ENCODE peak calls at places on chromosome 3, in five cellular contexts. F is cardiac muscle cell; S is H1; B is effector memory CD4-positive, alpha-beta T cell; P is aorta. Z is an unnamed sample.

GRCh38 chr3:150242220-150242938 is 165.7 kb upstream of the TSC22D2 start:
- DNase-seq in F (no peak), S (no peak), B (no peak), P (no peak), Z (no peak)

GRCh38 chr3:88957751-88958452 is 149.5 kb upstream of the EPHA3 start:
- DNase-seq in B (no peak), S (no peak), F (no peak), P (no peak), Z (no peak)

GRCh38 chr3:66367979-66368378 is 132.8 kb downstream of the LRIG1 start:
- DNase-seq in F (no peak), S (no peak), P (no peak), B (no peak), Z (no peak)

GRCh38 chr3:138935864-138936762 is 10.8 kb downstream of the FOXL2 start:
- DNase-seq in F (peak), S (no peak), B (peak), P (peak), Z (peak)

GRCh38 chr3:46298871-46299607 is 54.9 kb upstream of the CCR2 start:
- DNase-seq in P (no peak), B (no peak), F (no peak), S (no peak), Z (no peak)

GRCh38 chr3:89252865-89253264 is 145.4 kb downstream of the EPHA3 start:
- DNase-seq in S (no peak), P (no peak), F (no peak), B (no peak), Z (no peak)

GRCh38 chr3:194095464-194095863 is 40.5 kb upstream of the HES1 start:
- DNase-seq in B (no peak), P (no peak), F (no peak), S (no peak), Z (no peak)

GRCh38 chr3:42745291-42745745 is 27.7 kb downstream of the CCDC13 start:
- DNase-seq in B (no peak), S (no peak), F (no peak), P (no peak), Z (no peak)

GRCh38 chr3:38264307-38264706 is 1.3 kb upstream of the SLC22A13 start:
- DNase-seq in S (no peak), B (no peak), P (no peak), F (peak), Z (no peak)

GRCh38 chr3:100443690-100444089 is 42.4 kb downstream of the LNP1 start:
- DNase-seq in F (no peak), P (no peak), B (no peak), S (no peak), Z (no peak)

GRCh38 chr3:88151358-88151757 is 1.6 kb downstream of the C3orf38 start:
- DNase-seq in B (no peak), P (no peak), S (no peak), F (no peak), Z (no peak)

GRCh38 chr3:138282836-138283235 is 46.8 kb downstream of the NME9 start:
- DNase-seq in S (no peak), F (no peak), B (no peak), P (no peak), Z (no peak)

GRCh38 chr3:196778755-196779154 is 39.1 kb downstream of the PAK2 start:
- DNase-seq in P (no peak), S (no peak), F (no peak), B (no peak), Z (no peak)

GRCh38 chr3:189304465-189305341 is 132.9 kb downstream of the TPRG1 start:
- DNase-seq in B (no peak), F (no peak), P (peak), S (peak), Z (no peak)

GRCh38 chr3:125192190-125193035 is 20.1 kb downstream of the SLC12A8 start:
- DNase-seq in S (no peak), P (no peak), B (no peak), F (no peak), Z (no peak)

GRCh38 chr3:104437131-104437750 is 929.5 kb upstream of the ALCAM start:
- DNase-seq in S (no peak), P (no peak), B (no peak), F (no peak), Z (no peak)

GRCh38 chr3:46895204-46895660 is 17.7 kb downstream of the PTH1R start:
- DNase-seq in P (peak), B (peak), F (peak), S (no peak), Z (no peak)

GRCh38 chr3:149016669-149017541 is 25.6 kb downstream of the GYG1 start:
- DNase-seq in F (no peak), P (no peak), B (no peak), S (no peak), Z (no peak)

GRCh38 chr3:99920530-99921376 is 103.1 kb downstream of the CMSS1 start:
- DNase-seq in F (no peak), S (no peak), P (peak), B (no peak), Z (no peak)

GRCh38 chr3:156176048-156176447 is 55.7 kb downstream of the KCNAB1 start:
- DNase-seq in P (no peak), S (no peak), F (no peak), B (no peak), Z (no peak)

GRCh38 chr3:46898321-46899150 is 21.0 kb downstream of the PTH1R start:
- DNase-seq in P (peak), F (no peak), S (no peak), B (no peak), Z (no peak)

GRCh38 chr3:120140098-120140742 is 46.0 kb upstream of the GSK3B start:
- DNase-seq in F (no peak), B (no peak), P (no peak), S (no peak), Z (no peak)

GRCh38 chr3:123154346-123154985 is 47.3 kb upstream of the SEC22A start:
- DNase-seq in B (no peak), S (no peak), P (no peak), F (no peak), Z (no peak)

GRCh38 chr3:46885612-46886011 is 8.1 kb downstream of the PTH1R start:
- DNase-seq in F (no peak), S (no peak), B (no peak), P (no peak), Z (no peak)

GRCh38 chr3:127809211-127809610 is 13.1 kb downstream of the MGLL start:
- DNase-seq in S (no peak), B (no peak), P (no peak), F (no peak), Z (no peak)

GRCh38 chr3:113536627-113537101 is 4.3 kb downstream of the SIDT1 start:
- DNase-seq in P (no peak), B (no peak), F (no peak), S (no peak), Z (no peak)
- H3K27ac ChIP-seq in P (no peak), B (no peak), F (no peak), S (no peak), Z (no peak)

GRCh38 chr3:159721324-159721723 is 267.3 kb upstream of the IL12A start:
- DNase-seq in F (no peak), S (no peak), B (no peak), P (no peak), Z (no peak)
- H3K27ac ChIP-seq in F (no peak), S (no peak), B (no peak), P (no peak), Z (no peak)

GRCh38 chr3:184381261-184382224 is 1.7 kb downstream of the CHRD start:
- DNase-seq in F (peak), P (peak), B (no peak), S (no peak), Z (no peak)
- H3K27ac ChIP-seq in F (no peak), P (no peak), B (no peak), S (no peak), Z (no peak)

GRCh38 chr3:13461169-13462124 is 18.7 kb upstream of the HDAC11 start:
- DNase-seq in F (peak), S (peak), B (peak), P (peak), Z (no peak)

GRCh38 chr3:13462125-13462629 is 17.9 kb upstream of the HDAC11 start:
- DNase-seq in B (no peak), P (no peak), F (no peak), S (no peak), Z (no peak)

GRCh38 chr3:13465236-13465958 is 14.7 kb upstream of the HDAC11 start:
- DNase-seq in B (no peak), F (no peak), P (no peak), S (no peak), Z (no peak)

GRCh38 chr3:13462822-13463221 is 17.3 kb upstream of the HDAC11 start:
- DNase-seq in S (no peak), P (no peak), F (peak), B (no peak), Z (no peak)

GRCh38 chr3:13463618-13464400 is 16.3 kb upstream of the HDAC11 start:
- DNase-seq in S (no peak), P (no peak), B (no peak), F (no peak), Z (no peak)
- H3K27ac ChIP-seq in S (no peak), P (no peak), B (no peak), F (no peak), Z (peak)

GRCh38 chr3:81995334-81995733 is 233.9 kb upstream of the GBE1 start:
- DNase-seq in B (no peak), F (no peak), S (no peak), P (no peak), Z (no peak)

GRCh38 chr3:81989274-81989673 is 227.8 kb upstream of the GBE1 start:
- DNase-seq in S (no peak), B (no peak), P (no peak), F (peak), Z (no peak)

GRCh38 chr3:81985996-81986723 is 224.7 kb upstream of the GBE1 start:
- DNase-seq in B (no peak), F (no peak), S (no peak), P (no peak), Z (no peak)

GRCh38 chr3:81989773-81990172 is 228.3 kb upstream of the GBE1 start:
- DNase-seq in S (no peak), B (no peak), P (no peak), F (no peak), Z (no peak)
- H3K27ac ChIP-seq in S (no peak), B (no peak), P (no peak), F (no peak), Z (no peak)

GRCh38 chr3:36919439-36920160 is 25.3 kb downstream of the TRANK1 start:
- DNase-seq in B (no peak), S (no peak), P (no peak), F (no peak), Z (no peak)
- H3K27ac ChIP-seq in B (no peak), S (no peak), P (no peak), F (no peak), Z (no peak)

DNA sequence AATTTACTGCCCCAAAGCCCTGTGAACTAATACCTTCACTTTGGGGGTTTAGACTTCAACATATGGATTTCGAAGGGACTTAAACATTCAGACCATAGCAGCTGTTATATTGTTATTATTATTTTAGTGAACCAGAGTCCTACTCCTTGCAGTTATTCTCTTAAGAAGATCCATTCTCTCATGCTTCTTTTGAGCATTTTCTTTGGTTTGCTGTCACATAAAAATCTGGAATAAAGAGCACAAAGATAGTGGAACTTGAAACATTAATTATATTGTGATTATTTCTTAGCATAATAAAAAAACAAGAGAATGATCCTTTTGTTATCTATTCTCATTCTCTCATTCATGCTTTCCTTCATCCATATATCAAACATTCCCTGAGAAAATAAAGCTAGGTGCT is 166.4 kb upstream of the GBE1 start:
- DNase-seq in F (no peak), B (no peak), S (no peak), P (no peak), Z (no peak)
- H3K27ac ChIP-seq in F (no peak), B (no peak), S (no peak), P (no peak), Z (no peak)

Z was measured in caudate nucleus.